ENCODE peak calls at places on chromosomes 11 and 22, in nine cellular contexts. L is stimulated activated CD8-positive, alpha-beta memory T cell treated with anti-CD3 and anti-CD28 coated beads, Interleukin-15, amount 100 ng/mL, for 1 hour; H is lower lobe of right lung; D is NCI-H2227 treated with DMSO at 0.1 percent for 48 hours; E is AML-193; N is amniotic stem cell; F is progenitor cell of endocrine pancreas; Q is NCI-H2029; J is stimulated activated CD4-positive, alpha-beta T cell treated with anti-CD3 and anti-CD28 coated beads, Interleukin-2, amount 100 ng/mL, for 24 hours. W is an unnamed sample.

GRCh38 chr22:50579752-50580151 is 1.5 kb upstream of the CPT1B start:
- DNase-seq in L (no peak), H (no peak), D (no peak), E (no peak), N (no peak), F (no peak), Q (no peak), J (no peak), W (no peak)

GRCh38 chr11:69444381-69445130 is 36.9 kb upstream of the LINC01488 start:
- DNase-seq in L (no peak), H (peak), D (no peak), E (peak), N (peak), F (peak), Q (no peak), J (no peak), W (peak)

GRCh38 chr11:70575396-70576060 is 177.2 kb downstream of the CTTN start:
- DNase-seq in L (no peak), H (no peak), D (no peak), E (no peak), N (no peak), F (no peak), Q (no peak), J (no peak), W (no peak)

GRCh38 chr22:49770454-49771265 is 57.0 kb downstream of the BRD1 start:
- DNase-seq in L (no peak), H (peak), D (no peak), E (no peak), N (no peak), F (no peak), Q (no peak), J (no peak), W (no peak)

GRCh38 chr22:20101638-20102037 is 14.3 kb upstream of the RANBP1 start:
- DNase-seq in L (no peak), H (peak), D (no peak), E (no peak), N (no peak), F (no peak), Q (no peak), J (no peak), W (no peak)

GRCh38 chr11:103946793-103947565 is 89.5 kb upstream of the DDI1 start:
- DNase-seq in L (no peak), H (no peak), D (no peak), E (no peak), N (no peak), F (no peak), Q (no peak), J (no peak), W (no peak)

GRCh38 chr11:8808226-8808585 is 102.8 kb upstream of the AKIP1 start:
- DNase-seq in L (no peak), H (no peak), D (no peak), E (no peak), N (no peak), F (no peak), Q (no peak), J (no peak), W (no peak)

GRCh38 chr22:43337385-43337784 is 5.8 kb downstream of the SCUBE1 start:
- DNase-seq in L (no peak), H (no peak), D (no peak), E (no peak), N (no peak), F (no peak), Q (no peak), J (no peak), W (no peak)

GRCh38 chr11:2716376-2717095 is 16.7 kb upstream of the KCNQ1OT1 start:
- DNase-seq in L (no peak), H (no peak), D (no peak), E (no peak), N (no peak), F (no peak), Q (no peak), J (no peak), W (no peak)

GRCh38 chr11:8262552-8263108 is 1.0 kb downstream of the LMO1 start:
- DNase-seq in L (no peak), H (peak), D (peak), E (no peak), N (no peak), F (peak), Q (peak), J (no peak), W (no peak)

GRCh38 chr11:133898770-133899115 is 53.4 kb upstream of the SPATA19 start:
- DNase-seq in L (no peak), H (peak), D (no peak), E (no peak), N (no peak), F (no peak), Q (no peak), J (no peak), W (no peak)

GRCh38 chr11:134792677-134793076 is 380.6 kb upstream of the B3GAT1 start:
- DNase-seq in L (no peak), H (no peak), D (no peak), E (no peak), N (no peak), F (no peak), Q (no peak), J (no peak), W (no peak)

GRCh38 chr22:36659762-36660509 is 43.6 kb downstream of the CACNG2 start:
- DNase-seq in L (no peak), H (peak), D (peak), E (peak), N (peak), F (no peak), Q (peak), J (peak), W (peak)

GRCh38 chr11:996681-997080 is 39.8 kb downstream of the MUC6 start:
- DNase-seq in L (no peak), H (no peak), D (no peak), E (no peak), N (no peak), F (no peak), Q (no peak), J (no peak), W (no peak)

GRCh38 chr11:29312817-29313216 is 704.0 kb downstream of the KCNA4 start:
- DNase-seq in L (no peak), H (no peak), D (no peak), E (no peak), N (peak), F (no peak), Q (no peak), J (no peak), W (peak)

GRCh38 chr11:117020287-117020686 is 77.9 kb downstream of the SIK3 start:
- DNase-seq in L (no peak), H (no peak), D (no peak), E (no peak), N (no peak), F (no peak), Q (no peak), J (peak), W (no peak)

GRCh38 chr11:11979487-11980117 is 28.8 kb downstream of the DKK3 start:
- DNase-seq in L (no peak), H (no peak), D (no peak), E (no peak), N (peak), F (no peak), Q (no peak), J (no peak), W (peak)

GRCh38 chr11:6219359-6219758 is 14.0 kb downstream of the C11orf42 start:
- DNase-seq in L (no peak), H (no peak), D (no peak), E (no peak), N (peak), F (no peak), Q (no peak), J (no peak), W (peak)

GRCh38 chr11:122984186-122985011 is 2.8 kb upstream of the BSX start:
- DNase-seq in L (no peak), H (no peak), D (peak), E (no peak), N (no peak), F (no peak), Q (peak), J (peak), W (no peak)

GRCh38 chr11:73158356-73159051 is 16.4 kb upstream of the FCHSD2 start:
- DNase-seq in L (no peak), H (no peak), D (no peak), E (no peak), N (peak), F (no peak), Q (no peak), J (no peak), W (no peak)

GRCh38 chr11:100939581-100939980 is 190.0 kb downstream of the PGR start:
- DNase-seq in L (no peak), H (no peak), D (no peak), E (no peak), N (no peak), F (no peak), Q (no peak), J (no peak), W (no peak)

GRCh38 chr22:38704568-38705234 is 1.0 kb upstream of the GTPBP1 start:
- DNase-seq in L (no peak), H (no peak), D (no peak), E (no peak), N (no peak), F (no peak), Q (no peak), J (no peak), W (no peak)

GRCh38 chr11:33214187-33214586 is 43.0 kb upstream of the HIPK3 start:
- DNase-seq in L (no peak), H (no peak), D (no peak), E (peak), N (no peak), F (no peak), Q (no peak), J (no peak), W (no peak)

GRCh38 chr22:25062378-25063095 is 110.0 kb downstream of the KIAA1671 start:
- DNase-seq in L (peak), H (no peak), D (no peak), E (no peak), N (no peak), F (no peak), Q (no peak), J (peak), W (no peak)

GRCh38 chr11:44267366-44268072 is 42.4 kb downstream of the ALX4 start:
- DNase-seq in L (no peak), H (no peak), D (no peak), E (no peak), N (no peak), F (no peak), Q (no peak), J (no peak), W (no peak)

GRCh38 chr11:113113801-113114451 is 152.7 kb downstream of the NCAM1 start:
- DNase-seq in L (no peak), H (no peak), D (no peak), E (no peak), N (no peak), F (no peak), Q (no peak), J (no peak), W (no peak)

GRCh38 chr11:116420770-116421528 is 351.8 kb downstream of the BUD13 start:
- DNase-seq in L (no peak), H (no peak), D (no peak), E (no peak), N (no peak), F (no peak), Q (no peak), J (no peak), W (peak)

GRCh38 chr11:913043-913442 is 2.4 kb upstream of the CHID1 start:
- DNase-seq in L (no peak), H (no peak), D (no peak), E (no peak), N (no peak), F (no peak), Q (no peak), J (no peak), W (no peak)

GRCh38 chr11:46345131-46345597 is 2.1 kb upstream of the DGKZ start:
- DNase-seq in L (no peak), H (peak), D (no peak), E (peak), N (no peak), F (no peak), Q (no peak), J (no peak), W (no peak)

GRCh38 chr22:40383905-40384304 is 13.5 kb downstream of the SGSM3 start:
- DNase-seq in L (no peak), H (no peak), D (no peak), E (no peak), N (no peak), F (no peak), Q (no peak), J (no peak), W (no peak)

GRCh38 chr22:44723801-44724200 is 21.8 kb downstream of the PRR5 start:
- DNase-seq in L (no peak), H (no peak), D (no peak), E (no peak), N (no peak), F (no peak), Q (no peak), J (no peak), W (no peak)

GRCh38 chr22:40401532-40401931 is 31.1 kb downstream of the SGSM3 start:
- DNase-seq in L (peak), H (peak), D (no peak), E (no peak), N (no peak), F (no peak), Q (no peak), J (peak), W (no peak)

GRCh38 chr11:130323452-130324448 is 9.0 kb upstream of the ZBTB44 start:
- DNase-seq in L (no peak), H (no peak), D (no peak), E (no peak), N (no peak), F (no peak), Q (no peak), J (no peak), W (no peak)

GRCh38 chr22:21626073-21626734 is 3.6 kb downstream of the YDJC start:
- DNase-seq in L (no peak), H (no peak), D (no peak), E (no peak), N (no peak), F (no peak), Q (no peak), J (no peak), W (no peak)

W was measured in kidney glomerular epithelial cell.